ENCODE peak calls at places on chromosomes 4 and X, in five cellular contexts. K is posterior cingulate gyrus, W is germinal center, O is right lobe of liver, R is KG1. S is an unnamed sample.
A peak's percentile ranks its signal among the peaks of the same experiment; 100 is the strongest.

GRCh38 chr4:138399041-138399440 is 156.9 kb upstream of the SLC7A11 start:
- DNase-seq in K (no peak), W (no peak), O (no peak), R (no peak), S (no peak)

GRCh38 chr4:82560853-82561744 is 689 bp downstream of the TMEM150C start:
- DNase-seq in K (no peak), W (peak; percentile 8), O (peak; percentile 48), R (no peak), S (no peak)

GRCh38 chrX:46754450-46755075 is 4.4 kb downstream of the SLC9A7 start:
- DNase-seq in K (no peak), W (peak; percentile 15), O (no peak), R (no peak), S (no peak)

GRCh38 chr4:9812530-9813340 is 31.3 kb downstream of the DRD5 start:
- DNase-seq in K (no peak), W (no peak), O (no peak), R (no peak), S (no peak)

GRCh38 chr4:3387943-3388348 is 53.8 kb upstream of the HGFAC start:
- DNase-seq in K (no peak), W (peak; percentile 40), O (peak; percentile 84), R (no peak), S (no peak)

GRCh38 chr4:8874003-8874895 is 2.6 kb upstream of the HMX1 start:
- DNase-seq in K (no peak), W (no peak), O (no peak), R (no peak), S (no peak)

GRCh38 chrX:115948018-115948923 is 222.3 kb upstream of the AGTR2 start:
- DNase-seq in K (no peak), W (no peak), O (no peak), R (no peak), S (no peak)

GRCh38 chrX:56000729-56001128 is 231.4 kb upstream of the KLF8 start:
- DNase-seq in K (no peak), W (no peak), O (no peak), R (no peak), S (no peak)

GRCh38 chr4:33924239-33924638 is 2320.1 kb downstream of the ARAP2 start:
- DNase-seq in K (no peak), W (no peak), O (no peak), R (no peak), S (no peak)

GRCh38 chr4:97548943-97549583 is 594.2 kb downstream of the STPG2 start:
- DNase-seq in K (no peak), W (no peak), O (no peak), R (no peak), S (no peak)

GRCh38 chrX:64894454-64895038 is 81.7 kb downstream of the ZC4H2 start:
- DNase-seq in K (no peak), W (peak; percentile 13), O (peak; percentile 49), R (peak; percentile 8), S (peak; percentile 23)

GRCh38 chr4:108919229-108919893 is 156.5 kb upstream of the ETNPPL start:
- DNase-seq in K (no peak), W (no peak), O (no peak), R (no peak), S (no peak)

GRCh38 chr4:140662082-140662869 is 93.5 kb upstream of the UCP1 start:
- DNase-seq in K (no peak), W (no peak), O (no peak), R (no peak), S (no peak)

GRCh38 chrX:140439455-140439854 is 65.4 kb downstream of the SOX3 start:
- DNase-seq in K (no peak), W (no peak), O (no peak), R (no peak), S (no peak)

GRCh38 chrX:68894513-68895338 is 65.9 kb downstream of the EFNB1 start:
- DNase-seq in K (peak; percentile 33), W (no peak), O (no peak), R (peak; percentile 39), S (no peak)

GRCh38 chrX:14051416-14051815 is 21.7 kb upstream of the GEMIN8 start:
- DNase-seq in K (no peak), W (no peak), O (no peak), R (no peak), S (no peak)

GRCh38 chrX:108439961-108440696 is 491 bp downstream of the COL4A5 start:
- DNase-seq in K (no peak), W (no peak), O (no peak), R (no peak), S (no peak)

GRCh38 chrX:143854006-143854405 is 29.9 kb upstream of the UBE2NL start:
- DNase-seq in K (no peak), W (no peak), O (no peak), R (no peak), S (no peak)

GRCh38 chr4:33357121-33357520 is 2637.0 kb downstream of the PCDH7 start:
- DNase-seq in K (no peak), W (no peak), O (no peak), R (no peak), S (no peak)

GRCh38 chr4:101420661-101421060 is 73.3 kb upstream of the PPP3CA start:
- DNase-seq in K (no peak), W (no peak), O (no peak), R (no peak), S (no peak)

GRCh38 chrX:129781134-129782014 is 1.6 kb downstream of the SASH3 start:
- DNase-seq in K (no peak), W (peak; percentile 71), O (no peak), R (peak; percentile 62), S (peak; percentile 81)

GRCh38 chr4:114041117-114041475 is 61.6 kb upstream of the ARSJ start:
- DNase-seq in K (no peak), W (no peak), O (no peak), R (no peak), S (no peak)

GRCh38 chrX:374566-374965 is 12.1 kb downstream of the PPP2R3B start:
- DNase-seq in K (no peak), W (no peak), O (no peak), R (no peak), S (no peak)

GRCh38 chr4:158824425-158825274 is 55.8 kb downstream of the FNIP2 start:
- DNase-seq in K (no peak), W (no peak), O (peak; percentile 71), R (no peak), S (no peak)

GRCh38 chr4:145829629-145830395 is 108.8 kb downstream of the ZNF827 start:
- DNase-seq in K (no peak), W (no peak), O (no peak), R (no peak), S (peak; percentile 29)

GRCh38 chr4:159768011-159768410 is 665.1 kb downstream of the RAPGEF2 start:
- DNase-seq in K (no peak), W (no peak), O (no peak), R (no peak), S (no peak)

S was measured in GM10248.